ENCODE peak calls at places on chromosomes 1 and 21, in six cellular contexts. A is HCT116, H is K562, E is IMR-90, W is GM12878, T is H1. O is an unnamed sample.

GRCh38 chr1:20102875-20103274 is 16.5 kb downstream of the PLA2G2D start:
- DNase-seq in E (peak), W (no peak), A (no peak), T (no peak), H (no peak), O (no peak)

GRCh38 chr1:162206749-162207635 is 137.5 kb downstream of the NOS1AP start:
- DNase-seq in A (no peak), E (no peak), T (no peak), W (no peak), H (no peak), O (no peak)

GRCh38 chr1:31943546-31944184 is 5.5 kb upstream of the PTP4A2 start:
- DNase-seq in E (no peak), T (no peak), W (no peak), H (no peak), A (no peak), O (no peak)

GRCh38 chr1:24726741-24727140 is 18.5 kb upstream of the CLIC4 start:
- DNase-seq in W (no peak), E (no peak), A (no peak), T (no peak), H (no peak), O (no peak)

GRCh38 chr1:155681776-155682175 is 6.8 kb downstream of the YY1AP1 start:
- DNase-seq in T (no peak), E (no peak), W (no peak), H (no peak), A (no peak), O (no peak)

GRCh38 chr1:12078938-12079861 is 16.1 kb downstream of the TNFRSF8 start:
- DNase-seq in A (peak), E (peak), T (no peak), H (peak), W (peak), O (peak)

GRCh38 chr21:41552254-41552653 is 44.3 kb upstream of the TMPRSS2 start:
- DNase-seq in A (no peak), T (no peak), H (no peak), W (no peak), E (no peak), O (no peak)

GRCh38 chr1:119330940-119331263 is 37.7 kb upstream of the HAO2 start:
- DNase-seq in T (no peak), E (no peak), A (no peak), W (no peak), H (no peak), O (no peak)

GRCh38 chr1:198072177-198072576 is 84.6 kb upstream of the NEK7 start:
- DNase-seq in T (no peak), E (no peak), W (no peak), A (no peak), H (no peak), O (no peak)

GRCh38 chr21:24514081-24514733 is 1093.1 kb downstream of the MRPL39 start:
- DNase-seq in T (no peak), W (no peak), E (peak), A (no peak), H (no peak), O (no peak)

GRCh38 chr1:243968413-243968812 is 82.7 kb upstream of the ZBTB18 start:
- DNase-seq in T (no peak), E (peak), H (no peak), A (no peak), W (no peak), O (no peak)

GRCh38 chr1:95223110-95223509 is 10.9 kb upstream of the RWDD3 start:
- DNase-seq in T (no peak), W (no peak), H (no peak), E (peak), A (no peak), O (no peak)

GRCh38 chr1:94790246-94790645 is 29.9 kb upstream of the SLC44A3 start:
- DNase-seq in H (no peak), W (no peak), A (no peak), T (no peak), E (peak), O (no peak)

GRCh38 chr1:96080925-96081324 is 640.7 kb upstream of the PTBP2 start:
- DNase-seq in H (no peak), A (peak), W (no peak), E (peak), T (no peak), O (no peak)

GRCh38 chr21:40345700-40346099 is 478.5 kb downstream of the PCP4 start:
- DNase-seq in W (no peak), T (no peak), H (no peak), E (no peak), A (no peak), O (no peak)

GRCh38 chr1:110281363-110282290 is 57.5 kb upstream of the RBM15 start:
- DNase-seq in T (no peak), H (no peak), W (no peak), E (peak), A (no peak), O (no peak)

GRCh38 chr1:64898107-64898861 is 68.1 kb downstream of the JAK1 start:
- DNase-seq in E (peak), H (peak), A (peak), W (no peak), T (no peak), O (peak)

GRCh38 chr1:201254625-201255469 is 28.5 kb upstream of the PKP1 start:
- DNase-seq in T (peak), H (peak), W (no peak), A (peak), E (no peak), O (peak)
- TF ChIP-seq CEBPB in T (no peak), H (no peak), W (no peak), A (no peak), E (no peak), O (no peak)

GRCh38 chr1:116290085-116290670 is 82.9 kb upstream of the ATP1A1 start:
- DNase-seq in W (no peak), H (no peak), T (no peak), E (no peak), A (no peak), O (no peak)
- TF ChIP-seq CEBPB in W (no peak), H (no peak), T (no peak), E (no peak), A (no peak), O (no peak)

DNA sequence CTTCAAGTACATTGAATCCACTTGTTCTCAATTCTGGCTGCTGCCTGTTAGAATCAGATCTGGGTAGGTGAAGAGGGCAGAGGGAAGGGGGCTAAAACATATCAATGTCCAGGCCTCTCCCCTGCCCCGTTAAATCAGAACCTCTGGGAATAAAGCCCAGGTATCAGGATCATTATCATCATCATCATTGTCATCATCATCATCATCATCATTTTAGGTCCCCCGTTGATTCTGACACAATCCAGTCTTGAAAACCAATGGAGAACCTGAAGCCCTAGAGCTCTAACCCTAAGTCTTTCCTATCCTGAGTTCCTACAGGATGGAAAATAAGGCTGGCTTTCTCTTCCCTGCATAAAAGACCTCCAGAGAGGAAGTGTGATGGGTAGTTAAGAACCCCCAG is 93.1 kb downstream of the TAS1R2 start:
- DNase-seq in A (no peak), W (no peak), E (no peak), T (no peak), H (no peak), O (no peak)
- TF ChIP-seq CEBPB in A (no peak), W (no peak), E (no peak), T (no peak), H (no peak), O (no peak)

GRCh38 chr1:183630748-183631147 is 4.8 kb downstream of the ARPC5 start:
- DNase-seq in H (no peak), A (no peak), T (no peak), E (peak), W (no peak), O (no peak)
- TF ChIP-seq CEBPB in H (no peak), A (no peak), T (no peak), E (no peak), W (no peak), O (no peak)

GRCh38 chr21:17451364-17451869 is 61.4 kb upstream of the CXADR start:
- DNase-seq in T (no peak), A (no peak), W (no peak), E (peak), H (no peak), O (peak)
- TF ChIP-seq CEBPB in T (no peak), A (peak), W (no peak), E (peak), H (peak), O (peak)

GRCh38 chr1:39902121-39902807 is 547 bp upstream of the MYCL start:
- DNase-seq in T (no peak), A (peak), H (peak), W (no peak), E (peak), O (peak)
- TF ChIP-seq CEBPB in T (no peak), A (no peak), H (no peak), W (no peak), E (no peak), O (no peak)

O was measured in A549.